ENCODE peak calls at places on chromosomes 13 and 19, in five cellular contexts. G is pancreas, J is heart right ventricle, K is fibroblast of pulmonary artery, E is fibroblast of lung. U is an unnamed sample.

GRCh38 chr19:48900477-48901452 is 653 bp downstream of the NUCB1 start:
- DNase-seq in E (peak; percentile 33), K (peak; percentile 61), G (peak; percentile 79), J (no peak), U (no peak)

GRCh38 chr13:110912651-110913051 is 2.2 kb downstream of the ANKRD10 start:
- DNase-seq in G (no peak), J (no peak), K (peak; percentile 87), E (peak; percentile 86), U (no peak)

GRCh38 chr19:8569066-8569761 is 8.0 kb downstream of the MYO1F start:
- DNase-seq in J (no peak), K (peak; percentile 88), G (no peak), E (peak; percentile 96), U (no peak)

GRCh38 chr13:81916471-81916870 is 1575.5 kb upstream of the SPRY2 start:
- DNase-seq in J (no peak), G (no peak), E (peak; percentile 1), K (no peak), U (no peak)

GRCh38 chr19:58396691-58397532 is 1.5 kb downstream of the RNF225 start:
- DNase-seq in K (no peak), G (peak; percentile 71), E (no peak), J (no peak), U (no peak)

GRCh38 chr13:45492538-45492937 is 27.8 kb downstream of the COG3 start:
- DNase-seq in J (no peak), E (no peak), G (no peak), K (peak; percentile 59), U (no peak)

GRCh38 chr13:36366023-36366422 is 19.8 kb upstream of the SPART start:
- DNase-seq in E (no peak), J (no peak), K (no peak), G (no peak), U (no peak)

GRCh38 chr19:584240-585001 is 5.3 kb upstream of the HCN2 start:
- DNase-seq in K (peak; percentile 47), E (no peak), J (peak; percentile 50), G (peak; percentile 82), U (no peak)

GRCh38 chr19:10747271-10747670 is 29.4 kb downstream of the DNM2 start:
- DNase-seq in J (no peak), K (no peak), G (peak; percentile 44), E (no peak), U (no peak)

GRCh38 chr13:20740021-20740420 is 33.7 kb downstream of the EEF1AKMT1 start:
- DNase-seq in G (no peak), K (no peak), E (no peak), J (no peak), U (no peak)

GRCh38 chr19:58209577-58209976 is 19.1 kb upstream of the ZNF544 start:
- DNase-seq in E (no peak), K (no peak), G (peak; percentile 38), J (no peak), U (no peak)

GRCh38 chr19:39411832-39412099 is 703 bp upstream of the PLEKHG2 start:
- DNase-seq in E (peak; percentile 82), K (peak; percentile 95), J (peak; percentile 92), G (peak; percentile 92), U (peak; percentile 69)

GRCh38 chr13:46553521-46553885 is 533 bp downstream of the LRCH1 start:
- DNase-seq in K (no peak), J (no peak), E (no peak), G (no peak), U (no peak)

GRCh38 chr19:50238043-50238442 is 34.6 kb downstream of the MYH14 start:
- DNase-seq in K (no peak), E (no peak), G (no peak), J (peak; percentile 11), U (no peak)

GRCh38 chr19:46303702-46304397 is 7.0 kb downstream of the HIF3A start:
- DNase-seq in G (peak; percentile 84), E (no peak), K (peak; percentile 64), J (peak; percentile 78), U (no peak)

GRCh38 chr19:39475748-39476147 is 4.9 kb upstream of the TIMM50 start:
- DNase-seq in E (no peak), J (no peak), K (no peak), G (no peak), U (no peak)

GRCh38 chr19:46984077-46985010 is 35.3 kb upstream of the NPAS1 start:
- DNase-seq in K (peak; percentile 91), E (peak; percentile 75), G (no peak), J (no peak), U (no peak)

GRCh38 chr19:52735734-52736133 is 890 bp upstream of the ZNF611 start:
- DNase-seq in K (peak; percentile 20), J (peak; percentile 88), G (peak; percentile 62), E (peak; percentile 72), U (no peak)
- H3K4me3 ChIP-seq in K (no peak overlapping the region), J (no peak overlapping the region), G (no peak overlapping the region), E (no peak overlapping the region), U (no peak overlapping the region)

DNA sequence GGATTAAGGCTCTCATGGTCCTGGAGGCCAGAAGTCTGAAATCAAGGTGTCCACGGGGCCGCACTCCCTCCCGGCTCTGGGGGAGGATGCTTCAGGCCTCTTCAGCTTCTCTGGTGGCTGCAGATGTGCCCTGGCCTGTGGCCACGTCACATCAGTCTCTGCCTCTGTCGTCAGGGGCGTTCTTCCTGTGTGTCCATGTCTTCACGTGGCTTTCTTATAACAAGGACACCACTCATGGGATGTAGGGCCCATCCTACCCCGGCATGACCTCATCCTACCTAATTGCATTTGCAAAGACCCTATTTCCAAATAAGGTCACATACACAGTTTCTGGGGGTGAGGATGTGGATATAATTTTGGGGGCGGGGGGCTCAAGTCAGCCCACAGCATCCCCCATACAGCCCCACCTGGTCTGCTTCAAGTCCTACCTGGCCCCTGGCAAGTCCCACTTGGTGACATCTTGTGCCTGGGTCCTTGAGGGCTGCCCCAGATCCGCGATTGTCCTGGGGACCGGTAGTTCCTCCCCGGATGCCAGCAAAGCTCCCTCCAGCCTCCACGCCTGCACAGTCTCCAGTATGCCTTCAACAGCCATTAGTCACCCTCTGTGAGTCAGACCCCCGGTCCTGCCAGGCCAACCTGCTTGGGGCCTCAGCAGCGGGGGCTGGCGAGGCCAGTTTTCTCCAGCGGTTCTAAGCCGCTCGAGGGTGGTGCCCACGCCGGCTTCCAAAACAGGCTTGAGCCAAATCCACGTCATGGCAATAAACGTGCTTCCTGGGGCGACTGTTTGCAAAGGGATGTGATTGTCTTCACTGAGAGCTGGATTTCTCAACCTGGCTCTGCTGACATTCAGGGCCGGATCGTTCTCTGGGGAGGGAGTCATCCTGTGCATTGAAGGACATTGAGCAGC is 32.2 kb downstream of the MYO9B start:
- DNase-seq in G (no peak), J (peak; percentile 83), K (peak; percentile 97), E (peak; percentile 96), U (peak; percentile 43)
- H3K4me3 ChIP-seq in G (no peak overlapping the region), J (no peak overlapping the region), K (no peak overlapping the region), E (no peak overlapping the region), U (no peak overlapping the region)

DNA sequence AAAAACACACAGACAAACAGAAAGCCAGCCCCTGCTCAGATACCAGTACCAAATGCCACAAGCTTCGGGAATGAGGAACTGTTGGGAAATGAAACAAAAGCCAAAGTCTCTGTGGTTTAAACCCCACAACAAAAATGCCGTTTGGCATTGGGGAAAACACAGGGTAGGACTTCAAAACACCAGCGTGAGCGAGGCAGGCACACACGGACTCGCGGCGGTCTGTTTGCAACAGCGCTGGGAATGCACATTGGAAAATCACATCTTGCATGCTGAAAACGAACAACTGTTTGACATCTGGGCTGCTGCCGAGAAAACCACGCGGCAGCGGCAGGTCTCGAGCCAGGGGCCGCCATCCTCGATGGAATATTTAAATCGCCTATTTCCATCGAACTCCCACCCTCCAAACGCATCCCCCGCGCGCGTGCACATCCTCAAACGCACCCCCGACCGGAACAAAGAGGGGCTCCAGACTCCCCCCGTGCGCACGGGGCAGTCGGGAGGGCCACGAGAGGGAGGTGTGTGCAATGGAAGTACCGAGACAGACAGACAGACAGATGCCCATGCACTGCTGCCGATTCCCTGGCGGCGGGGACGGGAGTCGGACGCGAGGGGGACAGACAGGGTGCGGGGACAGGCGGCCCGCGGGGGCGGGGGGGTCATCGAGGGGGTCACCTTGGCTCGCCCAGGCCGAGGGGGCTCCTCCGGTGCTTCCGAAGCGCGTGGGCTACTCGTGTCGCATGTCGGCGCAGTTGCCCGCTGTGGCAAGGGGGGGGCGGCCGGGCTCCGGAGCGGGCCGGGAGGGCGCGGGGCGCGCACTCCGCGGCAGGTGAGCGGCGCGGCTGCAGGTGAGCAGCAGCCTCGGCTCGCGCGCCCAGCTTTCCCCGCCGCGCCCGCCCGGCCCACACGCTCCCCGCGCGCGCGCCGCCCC is at the start of gene GPR12:
- DNase-seq in E (peak; percentile 4), J (no peak), G (peak; percentile 63), K (peak; percentile 6), U (no peak)
- H3K4me3 ChIP-seq in E (no peak within 1 kb of the TSS), J (peak within 1 kb of the TSS; percentile 26), G (peak within 1 kb of the TSS; percentile 13), K (no peak within 1 kb of the TSS), U (no peak within 1 kb of the TSS)

GRCh38 chr13:23902975-23903905 is 5.9 kb upstream of the C1QTNF9B start:
- DNase-seq in J (no peak), G (peak; percentile 63), K (no peak), E (no peak), U (no peak)
- H3K4me3 ChIP-seq in J (no peak overlapping the region), G (peak overlapping the region; percentile 2), K (peak overlapping the region; percentile 21), E (no peak overlapping the region), U (no peak overlapping the region)

GRCh38 chr13:33678906-33679657 is 138.9 kb upstream of the RFC3 start:
- DNase-seq in G (peak; percentile 40), J (peak; percentile 75), E (peak; percentile 84), K (peak; percentile 95), U (no peak)

GRCh38 chr13:33677215-33677614 is 140.7 kb upstream of the RFC3 start:
- DNase-seq in G (no peak), E (no peak), J (no peak), K (no peak), U (peak; percentile 18)

GRCh38 chr13:33678084-33678483 is 139.9 kb upstream of the RFC3 start:
- DNase-seq in E (no peak), G (no peak), J (no peak), K (no peak), U (no peak)

GRCh38 chr13:33682020-33682564 is 135.9 kb upstream of the RFC3 start:
- DNase-seq in K (no peak), J (no peak), E (no peak), G (peak; percentile 66), U (no peak)

DNA sequence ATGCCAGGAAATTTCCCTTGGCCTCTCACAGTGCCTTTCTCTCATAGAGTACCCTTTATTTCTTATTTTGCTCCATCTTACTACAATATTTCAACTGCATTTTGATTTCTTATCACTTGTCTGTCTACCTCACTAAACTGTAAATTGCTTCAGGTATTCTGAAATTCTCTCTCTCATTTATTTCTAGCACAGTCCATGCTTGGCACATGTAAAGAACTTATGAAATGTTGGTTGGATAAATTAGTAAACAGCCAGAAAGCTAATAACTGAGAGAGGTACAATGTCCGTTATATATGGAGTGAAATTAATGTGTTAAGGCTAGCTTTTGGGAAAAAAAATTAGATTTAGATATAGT is 138.3 kb upstream of the RFC3 start:
- DNase-seq in E (no peak), K (no peak), G (no peak), J (no peak), U (no peak)
- H3K4me3 ChIP-seq in E (no peak overlapping the region), K (peak overlapping the region; percentile 34), G (peak overlapping the region; percentile 20), J (no peak overlapping the region), U (no peak overlapping the region)

GRCh38 chr13:55761986-55762385 is 1378.7 kb upstream of the PRR20A start:
- DNase-seq in J (no peak), E (no peak), G (no peak), K (no peak), U (no peak)
- H3K4me3 ChIP-seq in J (no peak overlapping the region), E (no peak overlapping the region), G (no peak overlapping the region), K (no peak overlapping the region), U (no peak overlapping the region)

GRCh38 chr13:30619731-30620130 is 2.0 kb downstream of the USPL1 start:
- DNase-seq in K (no peak), G (no peak), J (no peak), E (no peak), U (no peak)
- H3K4me3 ChIP-seq in K (peak overlapping the region; percentile 97), G (no peak overlapping the region), J (no peak overlapping the region), E (peak overlapping the region; percentile 3), U (peak overlapping the region; percentile 96)